ENCODE peak calls at places on chromosome 1, in four cellular contexts. One of them, this sample, is unnamed.

GRCh38 chr1:90944006-90944405 is 77.8 kb downstream of the ZNF644 start:
- DNase-seq in lower lobe of right lung: no peak
- DNase-seq in uterus: no peak
- DNase-seq in hepatocyte: no peak
- DNase-seq in this sample: no peak

GRCh38 chr1:108961198-108961597 is 2.1 kb downstream of the CLCC1 start:
- DNase-seq in lower lobe of right lung: no peak
- DNase-seq in uterus: no peak
- DNase-seq in hepatocyte: no peak
- DNase-seq in this sample: no peak

GRCh38 chr1:240280560-240281322 is 189.1 kb downstream of the FMN2 start:
- DNase-seq in lower lobe of right lung: no peak
- DNase-seq in uterus: no peak
- DNase-seq in hepatocyte: peak; percentile 19
- DNase-seq in this sample: no peak

GRCh38 chr1:39816431-39817090 is 27.9 kb upstream of the BMP8B start:
- DNase-seq in lower lobe of right lung: peak; percentile 75
- DNase-seq in uterus: peak; percentile 69
- DNase-seq in hepatocyte: peak; percentile 75
- DNase-seq in this sample: no peak

GRCh38 chr1:179129702-179130473 is 48.0 kb downstream of the TOR3A start:
- DNase-seq in lower lobe of right lung: no peak
- DNase-seq in uterus: no peak
- DNase-seq in hepatocyte: no peak
- DNase-seq in this sample: no peak

GRCh38 chr1:190170321-190170720 is 307.3 kb downstream of the BRINP3 start:
- DNase-seq in lower lobe of right lung: no peak
- DNase-seq in uterus: no peak
- DNase-seq in hepatocyte: no peak
- DNase-seq in this sample: no peak

GRCh38 chr1:95903060-95903459 is 669.0 kb downstream of the RWDD3 start:
- DNase-seq in lower lobe of right lung: no peak
- DNase-seq in uterus: no peak
- DNase-seq in hepatocyte: no peak
- DNase-seq in this sample: no peak

GRCh38 chr1:39933956-39934941 is 20.7 kb upstream of the MFSD2A start:
- DNase-seq in lower lobe of right lung: peak; percentile 92
- DNase-seq in uterus: peak; percentile 83
- DNase-seq in hepatocyte: peak; percentile 94
- DNase-seq in this sample: peak; percentile 99

GRCh38 chr1:149899460-149900284 is at the start of gene BOLA1:
- DNase-seq in lower lobe of right lung: peak; percentile 96
- DNase-seq in uterus: peak; percentile 93
- DNase-seq in hepatocyte: peak; percentile 95
- DNase-seq in this sample: no peak

GRCh38 chr1:162081316-162081715 is 11.8 kb downstream of the NOS1AP start:
- DNase-seq in lower lobe of right lung: no peak
- DNase-seq in uterus: no peak
- DNase-seq in hepatocyte: no peak
- DNase-seq in this sample: no peak

GRCh38 chr1:201551096-201551495 is 12.2 kb downstream of the NAV1 start:
- DNase-seq in lower lobe of right lung: no peak
- DNase-seq in uterus: no peak
- DNase-seq in hepatocyte: no peak
- DNase-seq in this sample: no peak

GRCh38 chr1:161304927-161305871 is 4.6 kb downstream of the MPZ start:
- DNase-seq in lower lobe of right lung: peak; percentile 48
- DNase-seq in uterus: no peak
- DNase-seq in hepatocyte: no peak
- DNase-seq in this sample: no peak

GRCh38 chr1:204108312-204109141 is 35.6 kb downstream of the SOX13 start:
- DNase-seq in lower lobe of right lung: no peak
- DNase-seq in uterus: no peak
- DNase-seq in hepatocyte: no peak
- DNase-seq in this sample: no peak

GRCh38 chr1:23910553-23911246 is 2.5 kb downstream of the CNR2 start:
- DNase-seq in lower lobe of right lung: no peak
- DNase-seq in uterus: no peak
- DNase-seq in hepatocyte: no peak
- DNase-seq in this sample: no peak

GRCh38 chr1:192724670-192725069 is 84.2 kb upstream of the RGS2 start:
- DNase-seq in lower lobe of right lung: no peak
- DNase-seq in uterus: no peak
- DNase-seq in hepatocyte: no peak
- DNase-seq in this sample: no peak

GRCh38 chr1:11321656-11322491 is 48.9 kb downstream of the UBIAD1 start:
- DNase-seq in lower lobe of right lung: no peak
- DNase-seq in uterus: no peak
- DNase-seq in hepatocyte: no peak
- DNase-seq in this sample: no peak

GRCh38 chr1:241632987-241633386 is 7.2 kb downstream of the CHML start:
- DNase-seq in lower lobe of right lung: no peak
- DNase-seq in uterus: no peak
- DNase-seq in hepatocyte: no peak
- DNase-seq in this sample: no peak

GRCh38 chr1:15056515-15057285 is 96.8 kb upstream of the TMEM51 start:
- DNase-seq in lower lobe of right lung: no peak
- DNase-seq in uterus: no peak
- DNase-seq in hepatocyte: no peak
- DNase-seq in this sample: no peak

GRCh38 chr1:201251411-201251810 is 31.9 kb upstream of the PKP1 start:
- DNase-seq in lower lobe of right lung: no peak
- DNase-seq in uterus: no peak
- DNase-seq in hepatocyte: no peak
- DNase-seq in this sample: peak; percentile 74

GRCh38 chr1:168470821-168471473 is 72.8 kb downstream of the XCL2 start:
- DNase-seq in lower lobe of right lung: no peak
- DNase-seq in uterus: no peak
- DNase-seq in hepatocyte: peak; percentile 59
- DNase-seq in this sample: no peak

GRCh38 chr1:1132042-1132927 is 16.4 kb upstream of the C1orf159 start:
- DNase-seq in lower lobe of right lung: peak; percentile 69
- DNase-seq in uterus: no peak
- DNase-seq in hepatocyte: peak; percentile 52
- DNase-seq in this sample: no peak

GRCh38 chr1:109299087-109299983 is 7.5 kb downstream of the MYBPHL start:
- DNase-seq in lower lobe of right lung: no peak
- DNase-seq in uterus: no peak
- DNase-seq in hepatocyte: peak; percentile 35
- DNase-seq in this sample: no peak

GRCh38 chr1:199508653-199509052 is 518.9 kb upstream of the NR5A2 start:
- DNase-seq in lower lobe of right lung: no peak
- DNase-seq in uterus: no peak
- DNase-seq in hepatocyte: no peak
- DNase-seq in this sample: no peak

GRCh38 chr1:116375884-116376733 is 3.1 kb downstream of the ATP1A1 start:
- DNase-seq in lower lobe of right lung: peak; percentile 85
- DNase-seq in uterus: peak; percentile 71
- DNase-seq in hepatocyte: peak; percentile 87
- DNase-seq in this sample: no peak

GRCh38 chr1:219792337-219793021 is 135.9 kb downstream of the SLC30A10 start:
- DNase-seq in lower lobe of right lung: no peak
- DNase-seq in uterus: no peak
- DNase-seq in hepatocyte: no peak
- DNase-seq in this sample: no peak

GRCh38 chr1:184210048-184210447 is 158.5 kb downstream of the TSEN15 start:
- DNase-seq in lower lobe of right lung: no peak
- DNase-seq in uterus: peak; percentile 53
- DNase-seq in hepatocyte: peak; percentile 19
- DNase-seq in this sample: no peak

GRCh38 chr1:25837253-25837875 is 17.6 kb downstream of the MTFR1L start:
- DNase-seq in lower lobe of right lung: no peak
- DNase-seq in uterus: no peak
- DNase-seq in hepatocyte: peak; percentile 49
- DNase-seq in this sample: no peak

GRCh38 chr1:75125161-75125681 is 9.0 kb upstream of the LHX8 start:
- DNase-seq in lower lobe of right lung: no peak
- DNase-seq in uterus: no peak
- DNase-seq in hepatocyte: no peak
- DNase-seq in this sample: no peak
- H3K27me3 ChIP-seq in lower lobe of right lung: peaks cover 71% of the 10 kb centered on the region
- H3K27me3 ChIP-seq in uterus: no peaks in the 10 kb centered on the region
- H3K27me3 ChIP-seq in hepatocyte: peaks cover 34% of the 10 kb centered on the region
- H3K27me3 ChIP-seq in this sample: peaks cover 12% of the 10 kb centered on the region

DNA sequence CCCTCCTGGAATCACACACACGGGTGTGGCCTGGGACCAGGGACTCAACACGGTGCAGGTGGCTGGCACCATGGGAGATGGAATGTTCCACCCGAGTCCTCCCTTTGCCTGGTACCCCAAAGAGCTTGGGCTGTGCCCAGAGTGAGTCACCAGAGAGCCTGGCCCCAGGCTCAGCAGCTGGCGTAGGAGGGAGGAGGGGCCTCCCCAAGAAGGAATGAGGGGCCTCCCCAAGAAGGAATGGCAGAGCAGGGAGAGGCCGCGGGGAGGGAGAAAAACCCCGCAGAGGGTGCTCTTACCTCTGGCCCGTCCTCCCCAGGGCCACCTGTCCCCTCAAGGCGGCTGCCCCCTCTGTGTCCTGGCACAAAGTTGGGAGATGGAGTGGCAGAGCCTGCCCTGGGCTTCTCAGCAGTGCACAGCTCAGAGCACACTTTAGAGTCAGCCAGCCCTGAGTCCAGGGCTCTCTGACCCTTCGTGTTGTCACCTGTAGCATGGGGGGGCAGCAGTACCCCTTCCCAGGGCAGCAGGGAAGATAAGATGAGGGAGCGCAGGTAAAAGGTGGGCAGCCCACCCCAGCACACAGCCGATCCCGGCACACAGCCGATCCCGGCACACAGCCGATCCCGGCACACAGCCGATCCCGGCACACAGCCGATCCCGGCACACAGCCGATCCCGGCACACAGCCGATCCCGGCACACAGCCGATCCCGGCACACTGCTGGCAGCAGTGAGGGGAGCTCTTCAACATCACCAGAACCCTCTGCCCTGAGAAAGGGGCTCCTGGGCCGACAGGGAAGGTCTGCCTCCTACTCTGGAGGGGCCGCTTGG is 20.2 kb upstream of the KCNAB2 start:
- DNase-seq in lower lobe of right lung: no peak
- DNase-seq in uterus: no peak
- DNase-seq in hepatocyte: no peak
- DNase-seq in this sample: no peak
- H3K4me3 ChIP-seq in lower lobe of right lung: peak overlapping the region; percentile 57
- H3K4me3 ChIP-seq in uterus: no peak overlapping the region
- H3K4me3 ChIP-seq in hepatocyte: no peak overlapping the region
- H3K4me3 ChIP-seq in this sample: peak overlapping the region; percentile 20

GRCh38 chr1:110647254-110647891 is 27.4 kb downstream of the KCNA3 start:
- DNase-seq in lower lobe of right lung: no peak
- DNase-seq in uterus: no peak
- DNase-seq in hepatocyte: no peak
- DNase-seq in this sample: no peak

GRCh38 chr1:110645172-110645571 is 29.6 kb downstream of the KCNA3 start:
- DNase-seq in lower lobe of right lung: no peak
- DNase-seq in uterus: no peak
- DNase-seq in hepatocyte: no peak
- DNase-seq in this sample: no peak

GRCh38 chr1:110643886-110644285 is 30.9 kb downstream of the KCNA3 start:
- DNase-seq in lower lobe of right lung: no peak
- DNase-seq in uterus: no peak
- DNase-seq in hepatocyte: no peak
- DNase-seq in this sample: no peak

GRCh38 chr1:110648405-110648804 is 26.3 kb downstream of the KCNA3 start:
- DNase-seq in lower lobe of right lung: no peak
- DNase-seq in uterus: no peak
- DNase-seq in hepatocyte: no peak
- DNase-seq in this sample: no peak

DNA sequence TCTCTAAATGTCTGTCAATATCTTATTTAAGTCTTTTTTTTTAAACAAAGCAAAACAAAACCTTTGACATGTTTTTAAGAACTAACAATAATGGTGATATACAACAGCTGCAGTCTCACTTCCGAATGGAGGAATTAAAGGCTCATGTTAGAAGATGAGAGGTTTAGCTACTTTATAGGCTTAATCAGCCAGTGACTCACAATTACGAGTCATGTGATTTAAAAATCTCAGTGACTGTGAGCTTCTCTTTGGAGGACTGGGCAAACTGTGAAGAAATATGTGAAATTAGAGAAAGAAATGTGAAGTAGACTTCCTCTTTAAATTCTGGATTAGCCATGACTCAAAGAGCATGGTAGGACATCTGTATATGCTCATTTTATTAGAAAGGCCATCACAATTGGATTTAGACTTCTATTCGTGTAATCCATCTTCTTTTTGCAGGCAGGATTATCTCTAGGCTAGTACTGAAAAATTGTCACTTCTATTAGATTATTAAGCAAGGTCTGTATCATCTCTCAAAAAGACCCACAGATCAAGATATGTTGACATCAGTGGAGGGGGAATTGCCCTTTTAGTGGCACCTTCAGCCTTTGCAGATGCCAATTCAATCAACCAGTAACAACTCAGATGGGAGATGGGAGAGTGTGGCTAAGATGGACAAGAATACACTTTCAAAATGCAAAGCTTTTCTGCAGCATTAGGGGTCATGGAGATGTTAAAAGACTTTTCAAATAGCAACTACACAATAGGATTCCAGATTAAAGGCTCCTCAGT is 28.6 kb downstream of the KCNA3 start:
- DNase-seq in lower lobe of right lung: no peak
- DNase-seq in uterus: no peak
- DNase-seq in hepatocyte: no peak
- DNase-seq in this sample: no peak
- H3K27me3 ChIP-seq in lower lobe of right lung: no peaks in the 10 kb centered on the region
- H3K27me3 ChIP-seq in uterus: no peaks in the 10 kb centered on the region
- H3K27me3 ChIP-seq in hepatocyte: peaks cover 23% of the 10 kb centered on the region
- H3K27me3 ChIP-seq in this sample: no peaks in the 10 kb centered on the region

DNA sequence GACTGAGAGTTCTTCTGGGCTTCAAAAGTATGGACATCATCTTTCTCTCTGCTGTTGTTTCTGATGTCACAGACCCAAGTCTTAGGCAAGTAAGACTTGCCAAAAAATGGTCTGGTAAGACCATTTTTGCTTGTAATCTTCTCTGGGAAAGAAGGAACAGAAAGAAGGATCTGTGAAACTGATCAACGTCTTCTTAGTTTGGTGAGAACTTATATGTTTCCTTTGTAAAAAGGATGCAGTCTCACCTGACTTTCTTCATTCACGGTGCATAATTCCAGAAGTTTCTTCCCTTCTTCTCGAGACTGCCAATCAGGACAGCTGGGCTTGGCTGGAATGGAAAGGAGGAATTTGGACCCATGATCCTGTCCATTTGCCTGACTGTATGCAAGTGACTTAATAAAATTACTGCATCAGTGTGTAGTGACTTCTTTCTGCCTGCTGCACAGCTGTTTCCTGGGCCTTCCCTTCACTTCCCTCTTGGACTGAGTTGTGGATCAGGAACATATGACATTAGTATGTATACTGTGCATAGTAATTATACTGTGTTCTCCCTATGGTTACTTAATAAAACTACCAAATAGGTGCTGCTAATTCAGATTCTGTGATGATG is 7.5 kb upstream of the DENND1B start:
- DNase-seq in lower lobe of right lung: no peak
- DNase-seq in uterus: no peak
- DNase-seq in hepatocyte: no peak
- DNase-seq in this sample: no peak
- H3K4me3 ChIP-seq in lower lobe of right lung: no peak overlapping the region
- H3K4me3 ChIP-seq in uterus: no peak overlapping the region
- H3K4me3 ChIP-seq in hepatocyte: no peak overlapping the region
- H3K4me3 ChIP-seq in this sample: no peak overlapping the region

This sample was measured in vagina.